ENCODE peak calls at places on chromosomes 5 and 9, in eight cellular contexts. One of them, this sample, is unnamed.

GRCh38 chr5:98768160-98769005 is 5.1 kb upstream of the RGMB start:
- DNase-seq in AG04450: no peak
- DNase-seq in GM06990: no peak
- DNase-seq in AG04449: no peak
- DNase-seq in smooth muscle cell of the brain vasculature: peak
- DNase-seq in Caco-2: peak
- DNase-seq in NCI-H460: peak
- DNase-seq in T-helper 17 cell: no peak
- DNase-seq in this sample: peak

GRCh38 chr5:61346511-61346910 is 14.5 kb downstream of the ZSWIM6 start:
- DNase-seq in AG04450: no peak
- DNase-seq in NCI-H460: no peak
- DNase-seq in T-helper 17 cell: no peak
- DNase-seq in smooth muscle cell of the brain vasculature: no peak
- DNase-seq in Caco-2: no peak
- DNase-seq in GM06990: no peak
- DNase-seq in AG04449: no peak
- DNase-seq in this sample: no peak

GRCh38 chr5:35485487-35485886 is 132.2 kb upstream of the SPEF2 start:
- DNase-seq in Caco-2: no peak
- DNase-seq in AG04450: no peak
- DNase-seq in GM06990: no peak
- DNase-seq in smooth muscle cell of the brain vasculature: no peak
- DNase-seq in AG04449: no peak
- DNase-seq in T-helper 17 cell: no peak
- DNase-seq in NCI-H460: no peak
- DNase-seq in this sample: no peak

GRCh38 chr5:160271396-160271795 is 41.0 kb downstream of the CCNJL start:
- DNase-seq in smooth muscle cell of the brain vasculature: no peak
- DNase-seq in GM06990: no peak
- DNase-seq in T-helper 17 cell: no peak
- DNase-seq in AG04450: no peak
- DNase-seq in Caco-2: no peak
- DNase-seq in AG04449: no peak
- DNase-seq in NCI-H460: no peak
- DNase-seq in this sample: no peak

GRCh38 chr5:154712518-154713437 is 42.4 kb upstream of the LARP1 start:
- DNase-seq in NCI-H460: no peak
- DNase-seq in GM06990: no peak
- DNase-seq in smooth muscle cell of the brain vasculature: no peak
- DNase-seq in Caco-2: no peak
- DNase-seq in AG04450: no peak
- DNase-seq in T-helper 17 cell: no peak
- DNase-seq in AG04449: no peak
- DNase-seq in this sample: no peak

GRCh38 chr9:16321461-16322119 is 548.9 kb downstream of the BNC2 start:
- DNase-seq in Caco-2: no peak
- DNase-seq in NCI-H460: no peak
- DNase-seq in AG04449: no peak
- DNase-seq in T-helper 17 cell: no peak
- DNase-seq in AG04450: no peak
- DNase-seq in GM06990: no peak
- DNase-seq in smooth muscle cell of the brain vasculature: no peak
- DNase-seq in this sample: no peak

GRCh38 chr5:137310051-137310730 is 188.9 kb downstream of the SPOCK1 start:
- DNase-seq in T-helper 17 cell: no peak
- DNase-seq in AG04449: peak
- DNase-seq in NCI-H460: peak
- DNase-seq in Caco-2: no peak
- DNase-seq in AG04450: peak
- DNase-seq in GM06990: no peak
- DNase-seq in smooth muscle cell of the brain vasculature: peak
- DNase-seq in this sample: no peak

GRCh38 chr9:137918331-137919094 is 40.9 kb downstream of the CACNA1B start:
- DNase-seq in GM06990: no peak
- DNase-seq in smooth muscle cell of the brain vasculature: no peak
- DNase-seq in Caco-2: no peak
- DNase-seq in AG04449: no peak
- DNase-seq in AG04450: no peak
- DNase-seq in T-helper 17 cell: no peak
- DNase-seq in NCI-H460: no peak
- DNase-seq in this sample: no peak

GRCh38 chr5:159084053-159084452 is 15.7 kb downstream of the EBF1 start:
- DNase-seq in AG04449: no peak
- DNase-seq in Caco-2: no peak
- DNase-seq in AG04450: no peak
- DNase-seq in smooth muscle cell of the brain vasculature: no peak
- DNase-seq in NCI-H460: no peak
- DNase-seq in GM06990: no peak
- DNase-seq in T-helper 17 cell: no peak
- DNase-seq in this sample: no peak

GRCh38 chr5:178284996-178285395 is 52.4 kb upstream of the PHYKPL start:
- DNase-seq in GM06990: no peak
- DNase-seq in AG04450: no peak
- DNase-seq in AG04449: no peak
- DNase-seq in Caco-2: no peak
- DNase-seq in T-helper 17 cell: no peak
- DNase-seq in NCI-H460: no peak
- DNase-seq in smooth muscle cell of the brain vasculature: no peak
- DNase-seq in this sample: no peak

GRCh38 chr5:14560091-14560595 is 21.4 kb upstream of the OTULINL start:
- DNase-seq in GM06990: no peak
- DNase-seq in NCI-H460: no peak
- DNase-seq in Caco-2: no peak
- DNase-seq in AG04450: no peak
- DNase-seq in smooth muscle cell of the brain vasculature: no peak
- DNase-seq in AG04449: no peak
- DNase-seq in T-helper 17 cell: no peak
- DNase-seq in this sample: no peak

GRCh38 chr9:130905902-130906726 is 9.5 kb upstream of the QRFP start:
- DNase-seq in Caco-2: no peak
- DNase-seq in AG04450: no peak
- DNase-seq in smooth muscle cell of the brain vasculature: no peak
- DNase-seq in GM06990: no peak
- DNase-seq in AG04449: no peak
- DNase-seq in T-helper 17 cell: no peak
- DNase-seq in NCI-H460: no peak
- DNase-seq in this sample: no peak

GRCh38 chr9:14314929-14315753 is 1.2 kb upstream of the NFIB start:
- DNase-seq in GM06990: peak
- DNase-seq in NCI-H460: peak
- DNase-seq in T-helper 17 cell: no peak
- DNase-seq in smooth muscle cell of the brain vasculature: no peak
- DNase-seq in Caco-2: no peak
- DNase-seq in AG04450: no peak
- DNase-seq in AG04449: no peak
- DNase-seq in this sample: peak

GRCh38 chr5:5481633-5482032 is 59.2 kb downstream of the ICE1 start:
- DNase-seq in NCI-H460: no peak
- DNase-seq in smooth muscle cell of the brain vasculature: no peak
- DNase-seq in GM06990: no peak
- DNase-seq in T-helper 17 cell: no peak
- DNase-seq in AG04450: no peak
- DNase-seq in Caco-2: no peak
- DNase-seq in AG04449: no peak
- DNase-seq in this sample: no peak

GRCh38 chr5:168460606-168461005 is 25.7 kb upstream of the RARS1 start:
- DNase-seq in AG04449: no peak
- DNase-seq in NCI-H460: no peak
- DNase-seq in T-helper 17 cell: no peak
- DNase-seq in AG04450: no peak
- DNase-seq in smooth muscle cell of the brain vasculature: no peak
- DNase-seq in GM06990: no peak
- DNase-seq in Caco-2: no peak
- DNase-seq in this sample: no peak

GRCh38 chr5:75337366-75338021 is 474 bp downstream of the HMGCR start:
- DNase-seq in NCI-H460: no peak
- DNase-seq in AG04449: no peak
- DNase-seq in Caco-2: peak
- DNase-seq in GM06990: no peak
- DNase-seq in AG04450: no peak
- DNase-seq in T-helper 17 cell: peak
- DNase-seq in smooth muscle cell of the brain vasculature: no peak
- DNase-seq in this sample: peak

GRCh38 chr9:34035656-34036055 is 13.0 kb downstream of the UBAP2 start:
- DNase-seq in NCI-H460: no peak
- DNase-seq in smooth muscle cell of the brain vasculature: no peak
- DNase-seq in GM06990: no peak
- DNase-seq in Caco-2: peak
- DNase-seq in AG04450: no peak
- DNase-seq in AG04449: no peak
- DNase-seq in T-helper 17 cell: no peak
- DNase-seq in this sample: no peak

GRCh38 chr5:180976518-180976917 is 12.1 kb upstream of the BTNL3 start:
- DNase-seq in smooth muscle cell of the brain vasculature: no peak
- DNase-seq in T-helper 17 cell: no peak
- DNase-seq in NCI-H460: no peak
- DNase-seq in AG04450: no peak
- DNase-seq in GM06990: no peak
- DNase-seq in AG04449: no peak
- DNase-seq in Caco-2: peak
- DNase-seq in this sample: no peak

GRCh38 chr5:141867139-141867538 is 11.1 kb downstream of the PCDH1 start:
- DNase-seq in T-helper 17 cell: no peak
- DNase-seq in NCI-H460: no peak
- DNase-seq in smooth muscle cell of the brain vasculature: no peak
- DNase-seq in AG04450: no peak
- DNase-seq in AG04449: no peak
- DNase-seq in GM06990: no peak
- DNase-seq in Caco-2: no peak
- DNase-seq in this sample: no peak

GRCh38 chr9:86854898-86855523 is 92.3 kb downstream of the GAS1 start:
- DNase-seq in T-helper 17 cell: no peak
- DNase-seq in GM06990: no peak
- DNase-seq in smooth muscle cell of the brain vasculature: peak
- DNase-seq in NCI-H460: no peak
- DNase-seq in AG04450: peak
- DNase-seq in AG04449: peak
- DNase-seq in Caco-2: peak
- DNase-seq in this sample: no peak

GRCh38 chr5:151155777-151156731 is 1.5 kb downstream of the ANXA6 start:
- DNase-seq in AG04449: peak
- DNase-seq in T-helper 17 cell: no peak
- DNase-seq in smooth muscle cell of the brain vasculature: no peak
- DNase-seq in GM06990: peak
- DNase-seq in AG04450: no peak
- DNase-seq in NCI-H460: no peak
- DNase-seq in Caco-2: no peak
- DNase-seq in this sample: peak

GRCh38 chr9:83379045-83379444 is 159.2 kb downstream of the FRMD3 start:
- DNase-seq in Caco-2: no peak
- DNase-seq in NCI-H460: no peak
- DNase-seq in GM06990: no peak
- DNase-seq in smooth muscle cell of the brain vasculature: no peak
- DNase-seq in AG04449: no peak
- DNase-seq in AG04450: no peak
- DNase-seq in T-helper 17 cell: no peak
- DNase-seq in this sample: no peak

GRCh38 chr9:131008909-131009618 is at the start of gene LAMC3:
- DNase-seq in NCI-H460: peak
- DNase-seq in Caco-2: no peak
- DNase-seq in AG04450: no peak
- DNase-seq in GM06990: no peak
- DNase-seq in AG04449: no peak
- DNase-seq in smooth muscle cell of the brain vasculature: no peak
- DNase-seq in T-helper 17 cell: no peak
- DNase-seq in this sample: no peak

GRCh38 chr9:93081081-93081529 is 14.9 kb upstream of the CARD19 start:
- DNase-seq in Caco-2: no peak
- DNase-seq in AG04449: no peak
- DNase-seq in smooth muscle cell of the brain vasculature: no peak
- DNase-seq in T-helper 17 cell: no peak
- DNase-seq in GM06990: no peak
- DNase-seq in AG04450: no peak
- DNase-seq in NCI-H460: no peak
- DNase-seq in this sample: no peak

GRCh38 chr5:148457183-148457620 is 73.4 kb downstream of the FBXO38 start:
- DNase-seq in GM06990: peak
- DNase-seq in NCI-H460: no peak
- DNase-seq in AG04449: no peak
- DNase-seq in T-helper 17 cell: no peak
- DNase-seq in AG04450: no peak
- DNase-seq in smooth muscle cell of the brain vasculature: no peak
- DNase-seq in Caco-2: no peak
- DNase-seq in this sample: no peak

GRCh38 chr5:7473668-7474215 is 77.8 kb downstream of the ADCY2 start:
- DNase-seq in Caco-2: no peak
- DNase-seq in AG04449: no peak
- DNase-seq in NCI-H460: no peak
- DNase-seq in smooth muscle cell of the brain vasculature: no peak
- DNase-seq in AG04450: no peak
- DNase-seq in T-helper 17 cell: no peak
- DNase-seq in GM06990: no peak
- DNase-seq in this sample: no peak

GRCh38 chr9:21234153-21234687 is 5.6 kb downstream of the IFNA14 start:
- DNase-seq in AG04450: no peak
- DNase-seq in Caco-2: no peak
- DNase-seq in AG04449: no peak
- DNase-seq in NCI-H460: no peak
- DNase-seq in smooth muscle cell of the brain vasculature: no peak
- DNase-seq in GM06990: no peak
- DNase-seq in T-helper 17 cell: no peak
- DNase-seq in this sample: no peak

GRCh38 chr9:113963017-113963620 is 87.0 kb downstream of the ZNF618 start:
- DNase-seq in T-helper 17 cell: no peak
- DNase-seq in GM06990: no peak
- DNase-seq in smooth muscle cell of the brain vasculature: no peak
- DNase-seq in AG04450: no peak
- DNase-seq in Caco-2: no peak
- DNase-seq in AG04449: no peak
- DNase-seq in NCI-H460: peak
- DNase-seq in this sample: peak

GRCh38 chr5:131198625-131199024 is 27.9 kb downstream of the LYRM7 start:
- DNase-seq in AG04450: no peak
- DNase-seq in Caco-2: no peak
- DNase-seq in NCI-H460: no peak
- DNase-seq in GM06990: no peak
- DNase-seq in AG04449: no peak
- DNase-seq in T-helper 17 cell: no peak
- DNase-seq in smooth muscle cell of the brain vasculature: no peak
- DNase-seq in this sample: no peak

GRCh38 chr9:9752722-9753121 is 860.1 kb downstream of the PTPRD start:
- DNase-seq in T-helper 17 cell: no peak
- DNase-seq in Caco-2: no peak
- DNase-seq in AG04450: no peak
- DNase-seq in AG04449: no peak
- DNase-seq in smooth muscle cell of the brain vasculature: peak
- DNase-seq in NCI-H460: no peak
- DNase-seq in GM06990: no peak
- DNase-seq in this sample: no peak

GRCh38 chr5:27494845-27495244 is 456.5 kb upstream of the CDH9 start:
- DNase-seq in AG04450: no peak
- DNase-seq in Caco-2: no peak
- DNase-seq in AG04449: no peak
- DNase-seq in smooth muscle cell of the brain vasculature: no peak
- DNase-seq in GM06990: no peak
- DNase-seq in T-helper 17 cell: no peak
- DNase-seq in NCI-H460: no peak
- DNase-seq in this sample: no peak

GRCh38 chr5:26329562-26330189 is 708.7 kb downstream of the CDH9 start:
- DNase-seq in GM06990: no peak
- DNase-seq in Caco-2: no peak
- DNase-seq in AG04450: no peak
- DNase-seq in AG04449: no peak
- DNase-seq in smooth muscle cell of the brain vasculature: no peak
- DNase-seq in NCI-H460: peak
- DNase-seq in T-helper 17 cell: no peak
- DNase-seq in this sample: no peak

GRCh38 chr5:3694819-3695218 is 99.2 kb downstream of the IRX1 start:
- DNase-seq in AG04450: no peak
- DNase-seq in smooth muscle cell of the brain vasculature: no peak
- DNase-seq in GM06990: no peak
- DNase-seq in AG04449: no peak
- DNase-seq in NCI-H460: no peak
- DNase-seq in Caco-2: no peak
- DNase-seq in T-helper 17 cell: no peak
- DNase-seq in this sample: no peak